ENCODE peak calls at places on chromosomes 5 and 9, in four cellular contexts. One of them, this sample, is unnamed.

GRCh38 chr5:9947231-9947693 is 302.4 kb downstream of the ATPSCKMT start:
- DNase-seq in K562: no peak
- DNase-seq in H1: no peak
- DNase-seq in RPMI8226: no peak
- DNase-seq in this sample: no peak

GRCh38 chr9:37191403-37192089 is 71.2 kb downstream of the ZCCHC7 start:
- DNase-seq in H1: no peak
- DNase-seq in K562: no peak
- DNase-seq in RPMI8226: no peak
- DNase-seq in this sample: no peak

GRCh38 chr5:16558984-16559629 is 57.7 kb downstream of the RETREG1 start:
- DNase-seq in K562: no peak
- DNase-seq in H1: no peak
- DNase-seq in RPMI8226: no peak
- DNase-seq in this sample: no peak

GRCh38 chr5:40052812-40053211 is 626.9 kb upstream of the PTGER4 start:
- DNase-seq in H1: no peak
- DNase-seq in K562: peak; percentile 22
- DNase-seq in RPMI8226: no peak
- DNase-seq in this sample: no peak

GRCh38 chr9:87601175-87601574 is 103.5 kb downstream of the DAPK1 start:
- DNase-seq in RPMI8226: no peak
- DNase-seq in K562: no peak
- DNase-seq in H1: peak; percentile 5
- DNase-seq in this sample: no peak

GRCh38 chr9:129933709-129934586 is 98.7 kb downstream of the USP20 start:
- DNase-seq in RPMI8226: no peak
- DNase-seq in K562: no peak
- DNase-seq in H1: no peak
- DNase-seq in this sample: no peak

GRCh38 chr5:145682197-145682895 is 152.8 kb downstream of the PRELID2 start:
- DNase-seq in K562: no peak
- DNase-seq in RPMI8226: no peak
- DNase-seq in H1: no peak
- DNase-seq in this sample: no peak

GRCh38 chr5:65184780-65185179 is 296.9 kb downstream of the ADAMTS6 start:
- DNase-seq in RPMI8226: no peak
- DNase-seq in K562: no peak
- DNase-seq in H1: no peak
- DNase-seq in this sample: no peak

GRCh38 chr9:106613250-106613737 is 249.7 kb upstream of the ZNF462 start:
- DNase-seq in RPMI8226: peak; percentile 90
- DNase-seq in H1: no peak
- DNase-seq in K562: no peak
- DNase-seq in this sample: no peak

GRCh38 chr5:93343570-93343969 is 237.4 kb downstream of the NR2F1-AS1 start:
- DNase-seq in RPMI8226: no peak
- DNase-seq in K562: no peak
- DNase-seq in H1: no peak
- DNase-seq in this sample: no peak

GRCh38 chr9:113621309-113621791 is 157.8 kb downstream of the RGS3 start:
- DNase-seq in H1: no peak
- DNase-seq in K562: no peak
- DNase-seq in RPMI8226: no peak
- DNase-seq in this sample: no peak

GRCh38 chr5:40378431-40379175 is 301.1 kb upstream of the PTGER4 start:
- DNase-seq in RPMI8226: peak; percentile 30
- DNase-seq in H1: no peak
- DNase-seq in K562: no peak
- DNase-seq in this sample: no peak

GRCh38 chr5:157903117-157903450 is 44.1 kb upstream of the CLINT1 start:
- DNase-seq in K562: no peak
- DNase-seq in H1: no peak
- DNase-seq in RPMI8226: no peak
- DNase-seq in this sample: no peak

GRCh38 chr5:2727620-2728019 is 23.9 kb downstream of the IRX2 start:
- DNase-seq in K562: no peak
- DNase-seq in H1: no peak
- DNase-seq in RPMI8226: no peak
- DNase-seq in this sample: no peak

GRCh38 chr5:135310328-135310989 is 88.6 kb downstream of the MACROH2A1 start:
- DNase-seq in RPMI8226: no peak
- DNase-seq in H1: no peak
- DNase-seq in K562: no peak
- DNase-seq in this sample: no peak

GRCh38 chr5:82106806-82107205 is 135.0 kb downstream of the ATG10 start:
- DNase-seq in RPMI8226: no peak
- DNase-seq in K562: no peak
- DNase-seq in H1: no peak
- DNase-seq in this sample: no peak

GRCh38 chr5:75567710-75568109 is 43.5 kb upstream of the ANKDD1B start:
- DNase-seq in H1: no peak
- DNase-seq in K562: peak; percentile 66
- DNase-seq in RPMI8226: no peak
- DNase-seq in this sample: no peak

GRCh38 chr9:88786291-88787054 is 204.8 kb upstream of the S1PR3 start:
- DNase-seq in RPMI8226: no peak
- DNase-seq in K562: no peak
- DNase-seq in H1: no peak
- DNase-seq in this sample: no peak

GRCh38 chr9:81848472-81848871 is 79.8 kb upstream of the SPATA31D4 start:
- DNase-seq in RPMI8226: no peak
- DNase-seq in K562: no peak
- DNase-seq in H1: no peak
- DNase-seq in this sample: no peak

GRCh38 chr9:137350696-137351584 is 48.9 kb upstream of the NRARP start:
- DNase-seq in K562: no peak
- DNase-seq in H1: no peak
- DNase-seq in RPMI8226: peak; percentile 67
- DNase-seq in this sample: no peak

GRCh38 chr9:34611251-34611810 is 566 bp downstream of the RPP25L start:
- DNase-seq in RPMI8226: no peak
- DNase-seq in K562: no peak
- DNase-seq in H1: no peak
- DNase-seq in this sample: no peak

GRCh38 chr5:856531-857425 is 6.0 kb upstream of the ZDHHC11 start:
- DNase-seq in H1: no peak
- DNase-seq in RPMI8226: no peak
- DNase-seq in K562: no peak
- DNase-seq in this sample: peak; percentile 29

GRCh38 chr5:33312631-33313030 is 128.1 kb upstream of the TARS1 start:
- DNase-seq in H1: no peak
- DNase-seq in K562: no peak
- DNase-seq in RPMI8226: no peak
- DNase-seq in this sample: no peak

GRCh38 chr5:36881807-36882206 is 5.2 kb downstream of the NIPBL start:
- DNase-seq in H1: no peak
- DNase-seq in K562: no peak
- DNase-seq in RPMI8226: no peak
- DNase-seq in this sample: no peak